ENCODE peak calls at places on chromosomes 7 and 10, in six cellular contexts. N is uterus, H is testis, Q is esophagus muscularis mucosa, C is ovary, T is left ventricle myocardium inferior. Y is an unnamed sample.

GRCh38 chr10:75593690-75594556 is 162.5 kb downstream of the LRMDA start:
- DNase-seq in N (no peak), H (no peak), Q (no peak), C (no peak), T (no peak), Y (no peak)

GRCh38 chr7:124413029-124413428 is 352.6 kb downstream of the GPR37 start:
- DNase-seq in N (no peak), H (no peak), Q (no peak), C (no peak), T (no peak), Y (no peak)

GRCh38 chr10:82394122-82394521 is 519.1 kb downstream of the NRG3 start:
- DNase-seq in N (no peak), H (peak; percentile 51), Q (no peak), C (no peak), T (peak; percentile 15), Y (no peak)

GRCh38 chr7:129853661-129854268 is 99.0 kb downstream of the UBE2H start:
- DNase-seq in N (no peak), H (no peak), Q (no peak), C (no peak), T (no peak), Y (no peak)

GRCh38 chr10:12896251-12896650 is 105.3 kb downstream of the CCDC3 start:
- DNase-seq in N (no peak), H (no peak), Q (no peak), C (no peak), T (no peak), Y (no peak)

GRCh38 chr10:102118867-102119266 is 1.3 kb downstream of the LDB1 start:
- DNase-seq in N (peak; percentile 55), H (peak; percentile 74), Q (no peak), C (peak; percentile 72), T (no peak), Y (no peak)

GRCh38 chr10:30151581-30152389 is 92.4 kb upstream of the JCAD start:
- DNase-seq in N (peak; percentile 16), H (no peak), Q (no peak), C (no peak), T (peak; percentile 22), Y (peak; percentile 56)

GRCh38 chr10:45100429-45100828 is 99.7 kb downstream of the ZNF22 start:
- DNase-seq in N (no peak), H (no peak), Q (no peak), C (no peak), T (no peak), Y (no peak)

GRCh38 chr7:940599-941408 is 13.7 kb downstream of the ADAP1 start:
- DNase-seq in N (no peak), H (no peak), Q (no peak), C (no peak), T (no peak), Y (no peak)

GRCh38 chr10:80413152-80413996 is 5.0 kb downstream of the PRXL2A start:
- DNase-seq in N (no peak), H (no peak), Q (no peak), C (peak; percentile 27), T (no peak), Y (no peak)

GRCh38 chr10:7153750-7154149 is 257.1 kb downstream of the SFMBT2 start:
- DNase-seq in N (no peak), H (no peak), Q (no peak), C (no peak), T (no peak), Y (no peak)

GRCh38 chr10:59627366-59628018 is 82.2 kb downstream of the SLC16A9 start:
- DNase-seq in N (no peak), H (no peak), Q (no peak), C (no peak), T (no peak), Y (no peak)

GRCh38 chr7:151139071-151139521 is 28.4 kb downstream of the GBX1 start:
- DNase-seq in N (no peak), H (peak; percentile 10), Q (no peak), C (no peak), T (no peak), Y (no peak)

GRCh38 chr7:23662124-23662982 is 17.6 kb upstream of the FAM221A start:
- DNase-seq in N (no peak), H (no peak), Q (no peak), C (no peak), T (no peak), Y (no peak)

GRCh38 chr10:17474595-17474994 is 20.2 kb upstream of the ST8SIA6 start:
- DNase-seq in N (no peak), H (no peak), Q (no peak), C (no peak), T (no peak), Y (no peak)

GRCh38 chr10:96397902-96398301 is 39.1 kb upstream of the OPALIN start:
- DNase-seq in N (no peak), H (no peak), Q (no peak), C (no peak), T (no peak), Y (no peak)

GRCh38 chr7:867406-868188 is 8.8 kb upstream of the GET4 start:
- DNase-seq in N (peak; percentile 65), H (no peak), Q (no peak), C (peak; percentile 36), T (no peak), Y (peak; percentile 85)

GRCh38 chr10:65796472-65796871 is 1129.4 kb upstream of the LRRTM3 start:
- DNase-seq in N (no peak), H (no peak), Q (no peak), C (no peak), T (no peak), Y (no peak)

GRCh38 chr7:78279035-78279434 is 480.5 kb downstream of the PHTF2 start:
- DNase-seq in N (no peak), H (no peak), Q (no peak), C (no peak), T (no peak), Y (no peak)

GRCh38 chr7:7920481-7920880 is 48.1 kb upstream of the GLCCI1 start:
- DNase-seq in N (no peak), H (no peak), Q (no peak), C (no peak), T (no peak), Y (no peak)

GRCh38 chr7:23106801-23107713 is 1.5 kb downstream of the KLHL7 start:
- DNase-seq in N (no peak), H (no peak), Q (no peak), C (no peak), T (no peak), Y (no peak)

GRCh38 chr10:119301397-119301796 is 94.0 kb downstream of the GRK5 start:
- DNase-seq in N (no peak), H (no peak), Q (no peak), C (no peak), T (no peak), Y (no peak)

GRCh38 chr10:119005377-119006043 is 24.0 kb upstream of the NANOS1 start:
- DNase-seq in N (no peak), H (no peak), Q (no peak), C (no peak), T (no peak), Y (no peak)

GRCh38 chr7:19920200-19920599 is 146.8 kb upstream of the TMEM196 start:
- DNase-seq in N (no peak), H (peak; percentile 51), Q (no peak), C (no peak), T (no peak), Y (no peak)

GRCh38 chr10:52879181-52879607 is 106.6 kb upstream of the MBL2 start:
- DNase-seq in N (no peak), H (no peak), Q (no peak), C (no peak), T (no peak), Y (no peak)

DNA sequence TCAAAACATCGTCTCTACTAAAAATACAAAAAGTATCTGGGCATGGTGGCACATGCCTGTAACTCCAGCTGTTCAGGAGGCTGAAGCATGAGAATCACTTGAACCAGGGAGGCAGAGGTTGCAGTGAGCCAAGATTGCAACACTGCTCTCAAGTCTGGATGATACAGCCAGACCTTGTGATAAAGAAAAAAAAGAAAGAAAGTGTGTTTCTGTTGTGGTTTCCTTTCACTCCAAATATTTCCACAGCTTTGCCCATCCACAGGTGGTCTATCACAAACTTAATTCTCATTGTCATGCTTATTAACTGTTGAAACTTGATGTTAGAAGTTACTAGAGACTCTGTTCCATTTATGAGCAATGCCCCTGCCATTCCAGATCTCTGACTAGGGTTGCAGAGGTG is 316.0 kb upstream of the SEMA3C start:
- DNase-seq in N (no peak), H (no peak), Q (no peak), C (no peak), T (no peak), Y (no peak)
- H3K27ac ChIP-seq in N (no peak overlapping the region), H (no peak overlapping the region), Q (no peak overlapping the region), C (no peak overlapping the region), T (no peak overlapping the region), Y (no peak overlapping the region)

GRCh38 chr7:66630529-66630928 is 1.8 kb downstream of the KCTD7 start:
- DNase-seq in N (no peak), H (no peak), Q (no peak), C (no peak), T (no peak), Y (no peak)
- H3K4me1 ChIP-seq in N (peaks cover 11% of the 10 kb centered on the region), H (peaks cover 8% of the 10 kb centered on the region), Q (peaks cover 54% of the 10 kb centered on the region), C (peaks cover 9% of the 10 kb centered on the region), T (peaks cover 27% of the 10 kb centered on the region), Y (peaks cover 5% of the 10 kb centered on the region)

DNA sequence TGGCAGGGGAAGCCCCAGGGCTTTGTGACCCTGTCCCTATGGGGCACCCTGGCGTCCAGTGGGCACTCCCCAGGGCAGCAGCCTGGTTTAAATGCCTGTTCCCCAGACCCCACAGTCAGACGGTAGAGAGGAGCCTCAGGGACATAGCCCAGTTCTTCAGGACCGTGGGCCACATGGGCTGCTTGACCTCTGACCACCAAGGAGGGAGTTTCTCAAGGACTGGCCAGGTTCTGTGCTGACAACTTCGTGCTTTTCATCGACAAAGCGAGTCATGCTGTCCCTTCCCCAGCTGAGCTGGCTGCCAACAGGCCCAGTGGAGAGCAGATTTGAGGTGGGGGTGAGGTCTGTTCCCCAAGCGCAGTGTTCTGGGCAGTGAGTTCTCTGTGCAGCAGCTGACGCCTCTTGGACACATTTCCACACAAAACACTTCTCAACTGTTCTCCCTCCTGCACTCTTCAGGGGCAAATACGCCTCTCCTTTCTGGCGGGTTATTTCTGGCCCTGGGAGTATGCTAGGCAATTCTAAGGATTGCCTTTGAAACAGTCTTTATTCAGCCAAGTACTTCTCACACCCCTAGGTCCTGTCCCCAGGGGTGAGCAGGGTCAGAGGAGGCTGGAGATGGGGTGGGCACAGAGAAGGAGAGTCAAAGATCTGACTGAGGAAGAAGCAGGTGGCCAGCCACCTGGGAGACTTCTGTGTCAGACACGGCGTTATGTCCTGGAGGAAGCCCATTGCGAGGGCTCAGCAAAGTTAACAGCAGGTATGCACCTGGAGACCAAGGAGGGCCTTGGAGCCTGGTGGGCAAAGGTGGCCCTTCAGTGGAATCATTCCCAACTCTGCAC is 57.3 kb upstream of the CAMK2B start:
- DNase-seq in N (no peak), H (peak; percentile 46), Q (peak; percentile 82), C (no peak), T (no peak), Y (no peak)
- TF ChIP-seq CTCF in N (no peak), H (no peak), Q (no peak), C (no peak), T (no peak), Y (no peak)

GRCh38 chr10:24811906-24812305 is 88.2 kb upstream of the ARHGAP21 start:
- DNase-seq in N (no peak), H (peak; percentile 43), Q (no peak), C (no peak), T (peak; percentile 28), Y (no peak)

GRCh38 chr10:24816997-24817396 is 93.3 kb upstream of the ARHGAP21 start:
- DNase-seq in N (no peak), H (no peak), Q (no peak), C (no peak), T (no peak), Y (no peak)

GRCh38 chr10:24813866-24814265 is 90.2 kb upstream of the ARHGAP21 start:
- DNase-seq in N (no peak), H (no peak), Q (no peak), C (no peak), T (no peak), Y (no peak)

GRCh38 chr10:24820616-24821015 is 96.9 kb upstream of the ARHGAP21 start:
- DNase-seq in N (no peak), H (no peak), Q (no peak), C (no peak), T (no peak), Y (no peak)

GRCh38 chr10:24814568-24815313 is 91.1 kb upstream of the ARHGAP21 start:
- DNase-seq in N (no peak), H (no peak), Q (no peak), C (no peak), T (no peak), Y (no peak)
- H3K27ac ChIP-seq in N (no peak overlapping the region), H (no peak overlapping the region), Q (no peak overlapping the region), C (no peak overlapping the region), T (no peak overlapping the region), Y (no peak overlapping the region)